ENCODE peak calls at places on chromosomes 4 and X, in six cellular contexts. One of them, this sample, is unnamed. For H3K36me3, the result is how much of the 10 kb centered on the place peaks cover.

GRCh38 chr4:26204911-26205368 is 115.9 kb upstream of the RBPJ start:
- DNase-seq in GM12878: no peak
- DNase-seq in K562: no peak
- DNase-seq in H1: no peak
- DNase-seq in HCT116: no peak
- DNase-seq in HepG2: no peak
- DNase-seq in this sample: no peak

GRCh38 chr4:170423137-170423536 is 333.4 kb upstream of the AADAT start:
- DNase-seq in K562: no peak
- DNase-seq in HCT116: no peak
- DNase-seq in GM12878: no peak
- DNase-seq in HepG2: no peak
- DNase-seq in H1: no peak
- DNase-seq in this sample: no peak

GRCh38 chrX:4661771-4662170 is 948.3 kb upstream of the PRKX start:
- DNase-seq in K562: no peak
- DNase-seq in GM12878: no peak
- DNase-seq in HepG2: no peak
- DNase-seq in HCT116: no peak
- DNase-seq in H1: no peak
- DNase-seq in this sample: no peak

GRCh38 chrX:123454712-123455431 is 270.8 kb downstream of the GRIA3 start:
- DNase-seq in H1: no peak
- DNase-seq in HepG2: no peak
- DNase-seq in K562: peak
- DNase-seq in GM12878: no peak
- DNase-seq in HCT116: no peak
- DNase-seq in this sample: no peak

GRCh38 chr4:169252339-169253086 is 18.2 kb downstream of the SH3RF1 start:
- DNase-seq in K562: no peak
- DNase-seq in H1: no peak
- DNase-seq in GM12878: no peak
- DNase-seq in HepG2: no peak
- DNase-seq in HCT116: no peak
- DNase-seq in this sample: no peak

GRCh38 chr4:59904331-59904730 is 1295.8 kb upstream of the ADGRL3 start:
- DNase-seq in K562: no peak
- DNase-seq in H1: no peak
- DNase-seq in HCT116: no peak
- DNase-seq in HepG2: no peak
- DNase-seq in GM12878: no peak
- DNase-seq in this sample: peak

GRCh38 chr4:130747842-130748241 is 1651.9 kb downstream of the C4orf33 start:
- DNase-seq in HCT116: peak
- DNase-seq in K562: no peak
- DNase-seq in GM12878: no peak
- DNase-seq in HepG2: no peak
- DNase-seq in H1: no peak
- DNase-seq in this sample: no peak

GRCh38 chrX:125826080-125826479 is 340.0 kb downstream of the DCAF12L2 start:
- DNase-seq in HepG2: no peak
- DNase-seq in HCT116: no peak
- DNase-seq in GM12878: no peak
- DNase-seq in K562: no peak
- DNase-seq in H1: no peak
- DNase-seq in this sample: no peak

GRCh38 chrX:19303216-19303880 is 40.4 kb upstream of the PDHA1 start:
- DNase-seq in H1: no peak
- DNase-seq in HCT116: no peak
- DNase-seq in GM12878: no peak
- DNase-seq in K562: no peak
- DNase-seq in HepG2: no peak
- DNase-seq in this sample: no peak

GRCh38 chrX:13398073-13398823 is 78.4 kb upstream of the ATXN3L start:
- DNase-seq in GM12878: no peak
- DNase-seq in K562: peak
- DNase-seq in HCT116: peak
- DNase-seq in HepG2: peak
- DNase-seq in H1: no peak
- DNase-seq in this sample: peak

GRCh38 chrX:132127748-132128147 is at the start of gene FRMD7:
- DNase-seq in HepG2: no peak
- DNase-seq in HCT116: no peak
- DNase-seq in K562: no peak
- DNase-seq in H1: no peak
- DNase-seq in GM12878: no peak
- DNase-seq in this sample: no peak

GRCh38 chr4:112895785-112896184 is 153.7 kb upstream of the ANK2 start:
- DNase-seq in GM12878: peak
- DNase-seq in HepG2: no peak
- DNase-seq in K562: no peak
- DNase-seq in H1: no peak
- DNase-seq in HCT116: no peak
- DNase-seq in this sample: peak

GRCh38 chr4:40309250-40309774 is 25.8 kb upstream of the CHRNA9 start:
- DNase-seq in GM12878: peak
- DNase-seq in K562: peak
- DNase-seq in HCT116: peak
- DNase-seq in HepG2: peak
- DNase-seq in H1: peak
- DNase-seq in this sample: peak

GRCh38 chrX:74179936-74180454 is 124.0 kb upstream of the ZCCHC13 start:
- DNase-seq in GM12878: no peak
- DNase-seq in K562: no peak
- DNase-seq in H1: no peak
- DNase-seq in HepG2: no peak
- DNase-seq in HCT116: no peak
- DNase-seq in this sample: no peak
- TF ChIP-seq ZNF274 in GM12878: no peak
- TF ChIP-seq ZNF274 in K562: no peak
- TF ChIP-seq ZNF274 in H1: no peak
- TF ChIP-seq ZNF274 in HepG2: no peak
- TF ChIP-seq ZNF274 in HCT116: no peak
- TF ChIP-seq ZNF274 in this sample: no peak

GRCh38 chrX:109943092-109943739 is 59.7 kb upstream of the TMEM164 start:
- DNase-seq in GM12878: no peak
- DNase-seq in H1: no peak
- DNase-seq in HepG2: no peak
- DNase-seq in HCT116: no peak
- DNase-seq in K562: peak
- DNase-seq in this sample: no peak
- TF ChIP-seq YY1 in GM12878: no peak
- TF ChIP-seq YY1 in H1: no peak
- TF ChIP-seq YY1 in HepG2: no peak
- TF ChIP-seq YY1 in HCT116: no peak
- TF ChIP-seq YY1 in K562: no peak
- TF ChIP-seq YY1 in this sample: no peak

DNA sequence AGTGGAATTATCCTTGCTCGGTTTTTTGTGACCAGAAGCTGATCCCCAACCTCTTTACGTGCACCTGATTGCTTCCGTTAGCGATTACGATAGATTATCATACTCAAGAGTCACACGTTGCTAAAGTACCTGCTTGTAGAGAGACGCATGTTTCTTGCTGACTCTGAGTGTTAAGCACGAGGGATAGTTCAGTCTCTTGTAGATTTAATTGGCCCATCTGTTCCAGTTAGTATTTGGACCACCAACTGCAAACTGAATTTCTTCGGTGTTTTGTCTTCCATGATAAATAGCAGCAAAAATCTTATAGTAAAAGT is 513 bp upstream of the COX18 start:
- DNase-seq in H1: no peak
- DNase-seq in GM12878: no peak
- DNase-seq in K562: no peak
- DNase-seq in HCT116: no peak
- DNase-seq in HepG2: no peak
- DNase-seq in this sample: no peak
- H3K36me3 ChIP-seq in H1: under half
- H3K36me3 ChIP-seq in GM12878: under half
- H3K36me3 ChIP-seq in K562: under half
- H3K36me3 ChIP-seq in HCT116: under half
- H3K36me3 ChIP-seq in HepG2: under half
- H3K36me3 ChIP-seq in this sample: under half

GRCh38 chr4:147581601-147582350 is 35.4 kb upstream of the TMEM184C start:
- DNase-seq in HCT116: no peak
- DNase-seq in GM12878: no peak
- DNase-seq in HepG2: no peak
- DNase-seq in H1: peak
- DNase-seq in K562: peak
- DNase-seq in this sample: no peak

GRCh38 chr4:147582386-147583077 is 34.7 kb upstream of the TMEM184C start:
- DNase-seq in K562: no peak
- DNase-seq in HCT116: no peak
- DNase-seq in H1: no peak
- DNase-seq in HepG2: no peak
- DNase-seq in GM12878: no peak
- DNase-seq in this sample: no peak

GRCh38 chr4:147578611-147579010 is 38.6 kb upstream of the TMEM184C start:
- DNase-seq in GM12878: no peak
- DNase-seq in H1: no peak
- DNase-seq in K562: no peak
- DNase-seq in HepG2: no peak
- DNase-seq in HCT116: no peak
- DNase-seq in this sample: no peak

GRCh38 chr4:147578057-147578476 is 39.1 kb upstream of the TMEM184C start:
- DNase-seq in K562: no peak
- DNase-seq in HepG2: peak
- DNase-seq in H1: no peak
- DNase-seq in GM12878: no peak
- DNase-seq in HCT116: peak
- DNase-seq in this sample: no peak

GRCh38 chr4:147580396-147580795 is 36.8 kb upstream of the TMEM184C start:
- DNase-seq in K562: no peak
- DNase-seq in HepG2: no peak
- DNase-seq in GM12878: no peak
- DNase-seq in HCT116: no peak
- DNase-seq in H1: peak
- DNase-seq in this sample: no peak
- TF ChIP-seq ZNF274 in K562: no peak
- TF ChIP-seq ZNF274 in HepG2: no peak
- TF ChIP-seq ZNF274 in GM12878: no peak
- TF ChIP-seq ZNF274 in HCT116: no peak
- TF ChIP-seq ZNF274 in H1: no peak
- TF ChIP-seq ZNF274 in this sample: no peak

DNA sequence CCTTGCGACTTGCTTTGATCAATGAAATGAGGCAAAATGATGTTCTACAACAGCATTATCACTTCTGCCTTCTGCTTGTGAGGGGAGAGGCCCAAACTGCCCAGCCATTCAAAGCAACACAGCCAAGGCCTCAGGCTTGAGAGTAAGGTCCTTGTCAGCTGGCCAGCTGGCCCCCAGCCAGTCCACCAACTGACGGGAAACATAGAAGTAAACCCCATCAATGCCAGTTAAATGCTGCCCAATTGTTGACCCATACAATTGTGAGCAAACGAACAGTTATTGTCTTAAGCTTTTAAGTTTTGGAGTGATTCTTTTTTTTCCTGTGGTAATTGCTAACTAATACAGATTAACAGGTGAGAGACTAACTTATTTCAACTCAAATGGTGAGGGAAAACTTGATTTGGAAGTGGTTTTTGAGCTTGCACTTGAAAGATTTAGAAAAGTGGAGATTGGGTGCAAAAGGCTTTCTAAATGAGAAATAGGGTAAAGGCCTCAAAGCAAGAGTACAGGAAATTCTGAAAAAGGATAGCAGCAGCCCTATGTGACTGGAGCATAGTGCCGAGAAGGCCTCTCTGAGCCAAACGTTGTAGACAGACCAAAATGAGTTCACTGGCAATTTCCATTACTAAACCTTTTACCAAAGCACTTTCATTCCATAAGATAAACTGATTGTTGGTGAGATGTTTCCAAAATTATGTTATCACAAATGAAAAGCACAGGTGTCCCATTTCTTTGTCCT is 66.9 kb downstream of the ARHGEF38 start:
- DNase-seq in HepG2: no peak
- DNase-seq in HCT116: no peak
- DNase-seq in GM12878: no peak
- DNase-seq in H1: no peak
- DNase-seq in K562: no peak
- DNase-seq in this sample: no peak
- TF ChIP-seq YY1 in HepG2: no peak
- TF ChIP-seq YY1 in HCT116: no peak
- TF ChIP-seq YY1 in GM12878: no peak
- TF ChIP-seq YY1 in H1: no peak
- TF ChIP-seq YY1 in K562: no peak
- TF ChIP-seq YY1 in this sample: no peak

DNA sequence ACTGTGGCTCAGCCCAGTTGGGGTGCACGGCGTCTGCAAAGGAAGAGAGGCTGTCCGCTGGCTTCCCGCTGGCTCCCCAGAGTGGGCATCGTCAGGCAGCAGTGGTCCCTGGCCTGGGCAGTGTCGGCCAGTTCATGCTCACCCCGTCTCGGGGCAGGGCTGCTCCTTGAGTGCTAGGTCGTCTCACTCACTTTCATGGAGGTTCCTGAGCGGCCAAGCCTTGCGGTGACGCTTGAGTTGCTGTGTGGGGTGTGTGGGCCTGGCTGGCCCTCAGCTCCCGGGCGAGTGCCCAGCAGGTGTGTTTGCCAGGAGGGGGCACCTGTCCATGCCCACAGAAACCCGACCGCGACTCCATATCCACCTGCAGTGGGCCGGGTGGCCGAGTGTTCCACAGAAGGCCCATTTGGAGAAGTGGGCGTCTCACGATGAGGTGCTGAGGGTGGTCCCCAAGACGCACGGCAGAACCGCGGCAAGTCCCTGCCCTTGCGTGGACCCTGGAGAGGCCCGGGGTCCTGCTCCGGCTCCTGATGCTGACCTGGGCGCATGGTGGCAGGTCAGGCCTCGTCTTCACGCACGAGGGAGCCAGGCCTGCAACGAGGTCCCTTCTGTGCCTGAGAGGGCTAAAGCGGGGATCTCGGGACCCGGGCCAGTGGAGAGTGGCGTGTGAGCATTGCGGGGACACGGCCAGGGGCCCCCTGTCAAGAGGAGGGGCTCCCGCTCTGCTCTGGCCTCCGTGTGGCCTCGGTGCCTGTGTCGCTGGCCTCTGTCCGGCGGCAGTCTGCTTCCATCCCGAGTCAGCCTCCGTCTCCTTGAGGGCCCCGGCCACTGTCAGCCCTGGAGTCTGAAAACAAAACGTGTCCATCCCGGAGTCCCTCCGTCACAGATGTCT is 18.5 kb upstream of the UVSSA start:
- DNase-seq in K562: no peak
- DNase-seq in HCT116: no peak
- DNase-seq in H1: no peak
- DNase-seq in HepG2: no peak
- DNase-seq in GM12878: no peak
- DNase-seq in this sample: no peak
- H3K36me3 ChIP-seq in K562: half or more
- H3K36me3 ChIP-seq in HCT116: under half
- H3K36me3 ChIP-seq in H1: under half
- H3K36me3 ChIP-seq in HepG2: under half
- H3K36me3 ChIP-seq in GM12878: under half
- H3K36me3 ChIP-seq in this sample: half or more

This sample was measured in NT2/D1.